ENCODE peak calls at places on chromosome 11, in four cellular contexts. X, P, H and N are unnamed samples.

GRCh38 chr11:29312817-29313216 is 704.0 kb downstream of the KCNA4 start:
- DNase-seq in X (no peak), P (no peak), H (no peak), N (no peak)

GRCh38 chr11:70128435-70128906 is 50.4 kb downstream of the ANO1 start:
- DNase-seq in X (peak; percentile 41), P (no peak), H (peak; percentile 47), N (no peak)

GRCh38 chr11:29119691-29120328 is 897.0 kb downstream of the KCNA4 start:
- DNase-seq in X (no peak), P (no peak), H (no peak), N (no peak)

GRCh38 chr11:10742460-10743208 is 8.4 kb upstream of the CTR9 start:
- DNase-seq in X (no peak), P (peak; percentile 57), H (no peak), N (no peak)

GRCh38 chr11:17905477-17905876 is 107.4 kb downstream of the SERGEF start:
- DNase-seq in X (no peak), P (no peak), H (no peak), N (peak; percentile 13)

GRCh38 chr11:113546757-113547507 is 71.7 kb upstream of the DRD2 start:
- DNase-seq in X (no peak), P (no peak), H (no peak), N (no peak)

GRCh38 chr11:101583180-101584128 is at the start of gene TRPC6:
- DNase-seq in X (no peak), P (no peak), H (peak; percentile 62), N (no peak)

GRCh38 chr11:130909650-130910049 is 6.6 kb downstream of the SNX19 start:
- DNase-seq in X (no peak), P (no peak), H (no peak), N (no peak)

GRCh38 chr11:93236741-93237675 is 39.2 kb upstream of the SLC36A4 start:
- DNase-seq in X (peak; percentile 34), P (peak; percentile 17), H (no peak), N (no peak)

GRCh38 chr11:91921974-91922373 is 302.6 kb upstream of the FAT3 start:
- DNase-seq in X (no peak), P (no peak), H (no peak), N (no peak)

GRCh38 chr11:71372693-71373657 is 75.2 kb downstream of the DHCR7 start:
- DNase-seq in X (peak; percentile 2), P (peak; percentile 27), H (no peak), N (peak; percentile 53)

GRCh38 chr11:33633251-33634003 is 67.2 kb downstream of the C11orf91 start:
- DNase-seq in X (peak; percentile 98), P (no peak), H (no peak), N (no peak)

GRCh38 chr11:105786766-105787165 is 176.9 kb downstream of the GRIA4 start:
- DNase-seq in X (no peak), P (no peak), H (no peak), N (no peak)

GRCh38 chr11:76835928-76836612 is 24.6 kb upstream of the ACER3 start:
- DNase-seq in X (no peak), P (no peak), H (no peak), N (no peak)

GRCh38 chr11:33256031-33256807 is 962 bp upstream of the HIPK3 start:
- DNase-seq in X (no peak), P (no peak), H (no peak), N (no peak)

GRCh38 chr11:95419915-95420314 is 188.9 kb upstream of the SESN3 start:
- DNase-seq in X (no peak), P (no peak), H (no peak), N (no peak)

GRCh38 chr11:106156290-106156937 is 79.0 kb downstream of the AASDHPPT start:
- DNase-seq in X (peak; percentile 26), P (peak; percentile 17), H (no peak), N (peak; percentile 12)

GRCh38 chr11:94342250-94342649 is 37.9 kb downstream of the IZUMO1R start:
- DNase-seq in X (peak; percentile 36), P (no peak), H (no peak), N (no peak)

GRCh38 chr11:67519726-67520125 is 3.5 kb downstream of the CABP2 start:
- DNase-seq in X (no peak), P (no peak), H (no peak), N (no peak)

GRCh38 chr11:128476729-128477128 is 110.6 kb downstream of the ETS1 start:
- DNase-seq in X (no peak), P (no peak), H (no peak), N (no peak)

GRCh38 chr11:405976-406795 is 8.6 kb downstream of the SIGIRR start:
- DNase-seq in X (no peak), P (no peak), H (peak; percentile 15), N (no peak)

GRCh38 chr11:86722041-86722440 is 49.6 kb upstream of the ME3 start:
- DNase-seq in X (no peak), P (no peak), H (no peak), N (no peak)

GRCh38 chr11:104256525-104256924 is 92.6 kb upstream of the PDGFD start:
- DNase-seq in X (no peak), P (no peak), H (no peak), N (no peak)

GRCh38 chr11:96397863-96398262 is 8.1 kb downstream of the JRKL start:
- DNase-seq in X (no peak), P (no peak), H (no peak), N (no peak)

GRCh38 chr11:34223907-34224306 is 118.5 kb downstream of the NAT10 start:
- DNase-seq in X (no peak), P (no peak), H (no peak), N (no peak)

GRCh38 chr11:62124186-62125113 is 639 bp downstream of the INCENP start:
- DNase-seq in X (no peak), P (peak; percentile 34), H (no peak), N (no peak)

GRCh38 chr11:62123669-62124185 is at the start of gene INCENP:
- DNase-seq in X (peak; percentile 97), P (peak; percentile 95), H (peak; percentile 95), N (peak; percentile 96)

GRCh38 chr11:62127426-62127825 is 3.6 kb downstream of the INCENP start:
- DNase-seq in X (no peak), P (peak; percentile 3), H (no peak), N (no peak)

GRCh38 chr11:62125881-62126280 is 2.1 kb downstream of the INCENP start:
- DNase-seq in X (no peak), P (no peak), H (no peak), N (no peak)

GRCh38 chr11:62125316-62125715 is 1.5 kb downstream of the INCENP start:
- DNase-seq in X (no peak), P (peak; percentile 18), H (no peak), N (no peak)
- TF ChIP-seq ATF3 in X (no peak), P (no peak), H (no peak), N (no peak)

DNA sequence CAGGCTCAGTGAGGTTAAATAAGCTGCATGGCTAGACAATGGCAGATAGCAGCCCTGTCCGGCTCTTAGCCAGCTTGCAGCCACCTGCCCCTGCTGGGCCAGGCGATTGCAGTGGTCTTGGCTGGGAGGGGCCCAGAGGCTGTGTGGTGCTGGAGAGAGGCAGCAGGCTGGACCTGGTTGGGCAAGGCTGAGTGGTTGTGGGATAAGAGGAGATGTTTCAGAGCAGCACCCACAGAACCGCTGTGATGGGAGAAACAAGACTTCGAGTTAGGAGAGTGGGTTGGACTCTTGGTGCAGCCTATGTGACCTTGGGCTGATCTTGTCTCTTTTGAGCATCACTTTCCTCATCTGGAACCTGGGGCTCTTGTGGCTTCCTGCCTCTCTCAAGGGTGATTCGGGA is 25.5 kb downstream of the PTPRJ start:
- DNase-seq in X (no peak), P (no peak), H (peak; percentile 30), N (no peak)
- TF ChIP-seq ATF3 in X (no peak), P (no peak), H (no peak), N (no peak)

GRCh38 chr11:2207212-2207611 is 35.6 kb upstream of the TH start:
- DNase-seq in X (no peak), P (no peak), H (no peak), N (no peak)
- TF ChIP-seq ATF3 in X (no peak), P (no peak), H (no peak), N (no peak)

DNA sequence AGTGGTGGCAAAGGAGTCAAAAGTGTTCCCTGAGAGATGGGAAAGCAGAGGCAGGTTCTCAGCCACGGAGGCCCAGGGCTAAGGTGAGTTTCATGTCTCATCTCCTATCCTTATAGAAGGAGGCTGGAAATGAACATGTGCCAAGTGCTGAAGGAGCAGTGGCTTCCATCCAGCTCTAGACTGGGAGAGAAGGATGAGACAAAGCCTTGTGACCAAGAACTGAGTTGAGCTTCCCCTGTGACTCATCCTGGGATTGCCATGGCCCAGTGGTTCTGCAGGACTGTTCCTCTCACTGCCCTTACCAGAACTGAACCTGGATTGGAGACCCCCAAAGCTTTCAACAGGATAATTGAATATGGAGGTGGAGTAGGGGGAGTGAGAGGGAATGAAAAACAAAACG is 16.7 kb upstream of the OR9Q1 start:
- DNase-seq in X (no peak), P (no peak), H (no peak), N (no peak)
- TF ChIP-seq ATF3 in X (no peak), P (no peak), H (no peak), N (no peak)